ENCODE peak calls at places on chromosome 11, in seven cellular contexts. One of them, this sample, is unnamed.

GRCh38 chr11:94068764-94069163 is 47.6 kb downstream of the HEPHL1 start:
- DNase-seq in GDM1: no peak
- DNase-seq in suprapubic skin: no peak
- DNase-seq in fibroblast of the conjunctiva: no peak
- DNase-seq in activated CD4-positive, alpha-beta T cell treated with anti-CD3 and anti-CD28 coated beads, Interleukin-2, amount 50 U/mL, for 1 hour: no peak
- DNase-seq in stimulated activated CD8-positive, alpha-beta memory T cell treated with anti-CD3 and anti-CD28 coated beads, Interleukin-4, amount 100 ng/mL, for 1 hour: no peak
- DNase-seq in NCI-H524: no peak
- DNase-seq in this sample: no peak

GRCh38 chr11:77250881-77251640 is 50.4 kb downstream of the GDPD4 start:
- DNase-seq in activated CD4-positive, alpha-beta T cell treated with anti-CD3 and anti-CD28 coated beads, Interleukin-2, amount 50 U/mL, for 1 hour: no peak
- DNase-seq in stimulated activated CD8-positive, alpha-beta memory T cell treated with anti-CD3 and anti-CD28 coated beads, Interleukin-4, amount 100 ng/mL, for 1 hour: no peak
- DNase-seq in NCI-H524: no peak
- DNase-seq in fibroblast of the conjunctiva: no peak
- DNase-seq in GDM1: no peak
- DNase-seq in suprapubic skin: no peak
- DNase-seq in this sample: no peak

GRCh38 chr11:31757245-31757835 is 53.8 kb downstream of the PAX6 start:
- DNase-seq in activated CD4-positive, alpha-beta T cell treated with anti-CD3 and anti-CD28 coated beads, Interleukin-2, amount 50 U/mL, for 1 hour: no peak
- DNase-seq in GDM1: no peak
- DNase-seq in suprapubic skin: no peak
- DNase-seq in stimulated activated CD8-positive, alpha-beta memory T cell treated with anti-CD3 and anti-CD28 coated beads, Interleukin-4, amount 100 ng/mL, for 1 hour: no peak
- DNase-seq in NCI-H524: peak
- DNase-seq in fibroblast of the conjunctiva: no peak
- DNase-seq in this sample: no peak

GRCh38 chr11:112408551-112408950 is 147.9 kb upstream of the PLET1 start:
- DNase-seq in suprapubic skin: no peak
- DNase-seq in stimulated activated CD8-positive, alpha-beta memory T cell treated with anti-CD3 and anti-CD28 coated beads, Interleukin-4, amount 100 ng/mL, for 1 hour: no peak
- DNase-seq in activated CD4-positive, alpha-beta T cell treated with anti-CD3 and anti-CD28 coated beads, Interleukin-2, amount 50 U/mL, for 1 hour: no peak
- DNase-seq in GDM1: no peak
- DNase-seq in NCI-H524: no peak
- DNase-seq in fibroblast of the conjunctiva: no peak
- DNase-seq in this sample: no peak

GRCh38 chr11:79438631-79439429 is 2.0 kb downstream of the TENM4 start:
- DNase-seq in fibroblast of the conjunctiva: no peak
- DNase-seq in activated CD4-positive, alpha-beta T cell treated with anti-CD3 and anti-CD28 coated beads, Interleukin-2, amount 50 U/mL, for 1 hour: no peak
- DNase-seq in stimulated activated CD8-positive, alpha-beta memory T cell treated with anti-CD3 and anti-CD28 coated beads, Interleukin-4, amount 100 ng/mL, for 1 hour: no peak
- DNase-seq in GDM1: no peak
- DNase-seq in suprapubic skin: peak
- DNase-seq in NCI-H524: peak
- DNase-seq in this sample: peak

GRCh38 chr11:57460756-57461749 is 725 bp downstream of the RTN4RL2 start:
- DNase-seq in GDM1: no peak
- DNase-seq in suprapubic skin: no peak
- DNase-seq in NCI-H524: peak
- DNase-seq in activated CD4-positive, alpha-beta T cell treated with anti-CD3 and anti-CD28 coated beads, Interleukin-2, amount 50 U/mL, for 1 hour: no peak
- DNase-seq in stimulated activated CD8-positive, alpha-beta memory T cell treated with anti-CD3 and anti-CD28 coated beads, Interleukin-4, amount 100 ng/mL, for 1 hour: no peak
- DNase-seq in fibroblast of the conjunctiva: no peak
- DNase-seq in this sample: no peak

GRCh38 chr11:69114811-69115523 is 40.8 kb upstream of the SMIM38 start:
- DNase-seq in GDM1: no peak
- DNase-seq in NCI-H524: peak
- DNase-seq in stimulated activated CD8-positive, alpha-beta memory T cell treated with anti-CD3 and anti-CD28 coated beads, Interleukin-4, amount 100 ng/mL, for 1 hour: no peak
- DNase-seq in fibroblast of the conjunctiva: no peak
- DNase-seq in activated CD4-positive, alpha-beta T cell treated with anti-CD3 and anti-CD28 coated beads, Interleukin-2, amount 50 U/mL, for 1 hour: no peak
- DNase-seq in suprapubic skin: no peak
- DNase-seq in this sample: no peak

GRCh38 chr11:128814856-128815705 is 52.0 kb downstream of the KCNJ1 start:
- DNase-seq in activated CD4-positive, alpha-beta T cell treated with anti-CD3 and anti-CD28 coated beads, Interleukin-2, amount 50 U/mL, for 1 hour: no peak
- DNase-seq in stimulated activated CD8-positive, alpha-beta memory T cell treated with anti-CD3 and anti-CD28 coated beads, Interleukin-4, amount 100 ng/mL, for 1 hour: no peak
- DNase-seq in suprapubic skin: no peak
- DNase-seq in NCI-H524: peak
- DNase-seq in fibroblast of the conjunctiva: peak
- DNase-seq in GDM1: no peak
- DNase-seq in this sample: peak

GRCh38 chr11:75325713-75326438 is 25.6 kb downstream of the ARRB1 start:
- DNase-seq in NCI-H524: peak
- DNase-seq in stimulated activated CD8-positive, alpha-beta memory T cell treated with anti-CD3 and anti-CD28 coated beads, Interleukin-4, amount 100 ng/mL, for 1 hour: no peak
- DNase-seq in fibroblast of the conjunctiva: peak
- DNase-seq in GDM1: no peak
- DNase-seq in suprapubic skin: no peak
- DNase-seq in activated CD4-positive, alpha-beta T cell treated with anti-CD3 and anti-CD28 coated beads, Interleukin-2, amount 50 U/mL, for 1 hour: peak
- DNase-seq in this sample: peak

GRCh38 chr11:133536198-133536597 is 3.9 kb upstream of the OPCML start:
- DNase-seq in GDM1: no peak
- DNase-seq in stimulated activated CD8-positive, alpha-beta memory T cell treated with anti-CD3 and anti-CD28 coated beads, Interleukin-4, amount 100 ng/mL, for 1 hour: no peak
- DNase-seq in activated CD4-positive, alpha-beta T cell treated with anti-CD3 and anti-CD28 coated beads, Interleukin-2, amount 50 U/mL, for 1 hour: no peak
- DNase-seq in NCI-H524: no peak
- DNase-seq in suprapubic skin: no peak
- DNase-seq in fibroblast of the conjunctiva: no peak
- DNase-seq in this sample: no peak

GRCh38 chr11:8090756-8091155 is 9.7 kb downstream of the TUB start:
- DNase-seq in GDM1: no peak
- DNase-seq in suprapubic skin: peak
- DNase-seq in activated CD4-positive, alpha-beta T cell treated with anti-CD3 and anti-CD28 coated beads, Interleukin-2, amount 50 U/mL, for 1 hour: peak
- DNase-seq in stimulated activated CD8-positive, alpha-beta memory T cell treated with anti-CD3 and anti-CD28 coated beads, Interleukin-4, amount 100 ng/mL, for 1 hour: no peak
- DNase-seq in fibroblast of the conjunctiva: peak
- DNase-seq in NCI-H524: peak
- DNase-seq in this sample: peak

GRCh38 chr11:69005631-69006368 is 7.2 kb downstream of the MRGPRF start:
- DNase-seq in fibroblast of the conjunctiva: no peak
- DNase-seq in GDM1: no peak
- DNase-seq in activated CD4-positive, alpha-beta T cell treated with anti-CD3 and anti-CD28 coated beads, Interleukin-2, amount 50 U/mL, for 1 hour: no peak
- DNase-seq in stimulated activated CD8-positive, alpha-beta memory T cell treated with anti-CD3 and anti-CD28 coated beads, Interleukin-4, amount 100 ng/mL, for 1 hour: no peak
- DNase-seq in NCI-H524: no peak
- DNase-seq in suprapubic skin: no peak
- DNase-seq in this sample: peak

GRCh38 chr11:86811637-86812321 is 11.4 kb downstream of the PRSS23 start:
- DNase-seq in suprapubic skin: no peak
- DNase-seq in NCI-H524: no peak
- DNase-seq in GDM1: no peak
- DNase-seq in stimulated activated CD8-positive, alpha-beta memory T cell treated with anti-CD3 and anti-CD28 coated beads, Interleukin-4, amount 100 ng/mL, for 1 hour: no peak
- DNase-seq in activated CD4-positive, alpha-beta T cell treated with anti-CD3 and anti-CD28 coated beads, Interleukin-2, amount 50 U/mL, for 1 hour: no peak
- DNase-seq in fibroblast of the conjunctiva: peak
- DNase-seq in this sample: no peak

GRCh38 chr11:16133867-16134266 is 222.5 kb downstream of the SOX6 start:
- DNase-seq in stimulated activated CD8-positive, alpha-beta memory T cell treated with anti-CD3 and anti-CD28 coated beads, Interleukin-4, amount 100 ng/mL, for 1 hour: no peak
- DNase-seq in activated CD4-positive, alpha-beta T cell treated with anti-CD3 and anti-CD28 coated beads, Interleukin-2, amount 50 U/mL, for 1 hour: no peak
- DNase-seq in GDM1: no peak
- DNase-seq in fibroblast of the conjunctiva: no peak
- DNase-seq in NCI-H524: no peak
- DNase-seq in suprapubic skin: no peak
- DNase-seq in this sample: no peak

GRCh38 chr11:123407996-123408597 is 22.0 kb upstream of the GRAMD1B start:
- DNase-seq in stimulated activated CD8-positive, alpha-beta memory T cell treated with anti-CD3 and anti-CD28 coated beads, Interleukin-4, amount 100 ng/mL, for 1 hour: no peak
- DNase-seq in GDM1: no peak
- DNase-seq in activated CD4-positive, alpha-beta T cell treated with anti-CD3 and anti-CD28 coated beads, Interleukin-2, amount 50 U/mL, for 1 hour: no peak
- DNase-seq in fibroblast of the conjunctiva: no peak
- DNase-seq in suprapubic skin: no peak
- DNase-seq in NCI-H524: no peak
- DNase-seq in this sample: no peak

GRCh38 chr11:11789735-11790369 is 51.9 kb upstream of the USP47 start:
- DNase-seq in activated CD4-positive, alpha-beta T cell treated with anti-CD3 and anti-CD28 coated beads, Interleukin-2, amount 50 U/mL, for 1 hour: peak
- DNase-seq in GDM1: no peak
- DNase-seq in NCI-H524: peak
- DNase-seq in stimulated activated CD8-positive, alpha-beta memory T cell treated with anti-CD3 and anti-CD28 coated beads, Interleukin-4, amount 100 ng/mL, for 1 hour: no peak
- DNase-seq in suprapubic skin: no peak
- DNase-seq in fibroblast of the conjunctiva: no peak
- DNase-seq in this sample: no peak

GRCh38 chr11:112366777-112367176 is 106.1 kb upstream of the PLET1 start:
- DNase-seq in NCI-H524: no peak
- DNase-seq in fibroblast of the conjunctiva: peak
- DNase-seq in GDM1: no peak
- DNase-seq in activated CD4-positive, alpha-beta T cell treated with anti-CD3 and anti-CD28 coated beads, Interleukin-2, amount 50 U/mL, for 1 hour: no peak
- DNase-seq in stimulated activated CD8-positive, alpha-beta memory T cell treated with anti-CD3 and anti-CD28 coated beads, Interleukin-4, amount 100 ng/mL, for 1 hour: no peak
- DNase-seq in suprapubic skin: no peak
- DNase-seq in this sample: no peak

GRCh38 chr11:83219095-83219494 is 25.6 kb downstream of the ANKRD42 start:
- DNase-seq in stimulated activated CD8-positive, alpha-beta memory T cell treated with anti-CD3 and anti-CD28 coated beads, Interleukin-4, amount 100 ng/mL, for 1 hour: no peak
- DNase-seq in fibroblast of the conjunctiva: no peak
- DNase-seq in activated CD4-positive, alpha-beta T cell treated with anti-CD3 and anti-CD28 coated beads, Interleukin-2, amount 50 U/mL, for 1 hour: no peak
- DNase-seq in NCI-H524: peak
- DNase-seq in suprapubic skin: no peak
- DNase-seq in GDM1: no peak
- DNase-seq in this sample: no peak

GRCh38 chr11:18265949-18266348 is at the start of gene SAA1:
- DNase-seq in NCI-H524: no peak
- DNase-seq in GDM1: no peak
- DNase-seq in fibroblast of the conjunctiva: no peak
- DNase-seq in stimulated activated CD8-positive, alpha-beta memory T cell treated with anti-CD3 and anti-CD28 coated beads, Interleukin-4, amount 100 ng/mL, for 1 hour: no peak
- DNase-seq in suprapubic skin: no peak
- DNase-seq in activated CD4-positive, alpha-beta T cell treated with anti-CD3 and anti-CD28 coated beads, Interleukin-2, amount 50 U/mL, for 1 hour: no peak
- DNase-seq in this sample: no peak

GRCh38 chr11:85096939-85097338 is 530.2 kb downstream of the DLG2 start:
- DNase-seq in suprapubic skin: no peak
- DNase-seq in GDM1: peak
- DNase-seq in fibroblast of the conjunctiva: no peak
- DNase-seq in NCI-H524: no peak
- DNase-seq in stimulated activated CD8-positive, alpha-beta memory T cell treated with anti-CD3 and anti-CD28 coated beads, Interleukin-4, amount 100 ng/mL, for 1 hour: no peak
- DNase-seq in activated CD4-positive, alpha-beta T cell treated with anti-CD3 and anti-CD28 coated beads, Interleukin-2, amount 50 U/mL, for 1 hour: no peak
- DNase-seq in this sample: no peak

GRCh38 chr11:1469287-1469910 is 17.2 kb downstream of the MOB2 start:
- DNase-seq in GDM1: no peak
- DNase-seq in suprapubic skin: no peak
- DNase-seq in NCI-H524: no peak
- DNase-seq in fibroblast of the conjunctiva: no peak
- DNase-seq in stimulated activated CD8-positive, alpha-beta memory T cell treated with anti-CD3 and anti-CD28 coated beads, Interleukin-4, amount 100 ng/mL, for 1 hour: no peak
- DNase-seq in activated CD4-positive, alpha-beta T cell treated with anti-CD3 and anti-CD28 coated beads, Interleukin-2, amount 50 U/mL, for 1 hour: no peak
- DNase-seq in this sample: no peak

GRCh38 chr11:64210301-64211020 is 3.9 kb downstream of the FERMT3 start:
- DNase-seq in suprapubic skin: no peak
- DNase-seq in GDM1: no peak
- DNase-seq in stimulated activated CD8-positive, alpha-beta memory T cell treated with anti-CD3 and anti-CD28 coated beads, Interleukin-4, amount 100 ng/mL, for 1 hour: no peak
- DNase-seq in activated CD4-positive, alpha-beta T cell treated with anti-CD3 and anti-CD28 coated beads, Interleukin-2, amount 50 U/mL, for 1 hour: no peak
- DNase-seq in NCI-H524: peak
- DNase-seq in fibroblast of the conjunctiva: no peak
- DNase-seq in this sample: no peak

GRCh38 chr11:87141322-87141721 is 103.6 kb downstream of the TMEM135 start:
- DNase-seq in NCI-H524: no peak
- DNase-seq in fibroblast of the conjunctiva: no peak
- DNase-seq in stimulated activated CD8-positive, alpha-beta memory T cell treated with anti-CD3 and anti-CD28 coated beads, Interleukin-4, amount 100 ng/mL, for 1 hour: no peak
- DNase-seq in GDM1: no peak
- DNase-seq in suprapubic skin: no peak
- DNase-seq in activated CD4-positive, alpha-beta T cell treated with anti-CD3 and anti-CD28 coated beads, Interleukin-2, amount 50 U/mL, for 1 hour: no peak
- DNase-seq in this sample: no peak

GRCh38 chr11:71433648-71434450 is 14.3 kb downstream of the DHCR7 start:
- DNase-seq in activated CD4-positive, alpha-beta T cell treated with anti-CD3 and anti-CD28 coated beads, Interleukin-2, amount 50 U/mL, for 1 hour: no peak
- DNase-seq in NCI-H524: no peak
- DNase-seq in GDM1: no peak
- DNase-seq in fibroblast of the conjunctiva: no peak
- DNase-seq in suprapubic skin: peak
- DNase-seq in stimulated activated CD8-positive, alpha-beta memory T cell treated with anti-CD3 and anti-CD28 coated beads, Interleukin-4, amount 100 ng/mL, for 1 hour: no peak
- DNase-seq in this sample: no peak

GRCh38 chr11:61378713-61379313 is 13.6 kb upstream of the TMEM216 start:
- DNase-seq in suprapubic skin: no peak
- DNase-seq in fibroblast of the conjunctiva: peak
- DNase-seq in GDM1: no peak
- DNase-seq in NCI-H524: no peak
- DNase-seq in activated CD4-positive, alpha-beta T cell treated with anti-CD3 and anti-CD28 coated beads, Interleukin-2, amount 50 U/mL, for 1 hour: no peak
- DNase-seq in stimulated activated CD8-positive, alpha-beta memory T cell treated with anti-CD3 and anti-CD28 coated beads, Interleukin-4, amount 100 ng/mL, for 1 hour: no peak
- DNase-seq in this sample: peak

GRCh38 chr11:35593143-35593542 is 25.1 kb upstream of the FJX1 start:
- DNase-seq in NCI-H524: no peak
- DNase-seq in suprapubic skin: no peak
- DNase-seq in GDM1: no peak
- DNase-seq in activated CD4-positive, alpha-beta T cell treated with anti-CD3 and anti-CD28 coated beads, Interleukin-2, amount 50 U/mL, for 1 hour: no peak
- DNase-seq in stimulated activated CD8-positive, alpha-beta memory T cell treated with anti-CD3 and anti-CD28 coated beads, Interleukin-4, amount 100 ng/mL, for 1 hour: no peak
- DNase-seq in fibroblast of the conjunctiva: peak
- DNase-seq in this sample: no peak

GRCh38 chr11:64878223-64878493 is 263 bp downstream of the EHD1 start:
- DNase-seq in GDM1: no peak
- DNase-seq in stimulated activated CD8-positive, alpha-beta memory T cell treated with anti-CD3 and anti-CD28 coated beads, Interleukin-4, amount 100 ng/mL, for 1 hour: no peak
- DNase-seq in suprapubic skin: no peak
- DNase-seq in NCI-H524: peak
- DNase-seq in fibroblast of the conjunctiva: no peak
- DNase-seq in activated CD4-positive, alpha-beta T cell treated with anti-CD3 and anti-CD28 coated beads, Interleukin-2, amount 50 U/mL, for 1 hour: no peak
- DNase-seq in this sample: no peak

GRCh38 chr11:133107753-133108152 is 424.5 kb downstream of the OPCML start:
- DNase-seq in suprapubic skin: no peak
- DNase-seq in activated CD4-positive, alpha-beta T cell treated with anti-CD3 and anti-CD28 coated beads, Interleukin-2, amount 50 U/mL, for 1 hour: no peak
- DNase-seq in fibroblast of the conjunctiva: no peak
- DNase-seq in NCI-H524: no peak
- DNase-seq in stimulated activated CD8-positive, alpha-beta memory T cell treated with anti-CD3 and anti-CD28 coated beads, Interleukin-4, amount 100 ng/mL, for 1 hour: no peak
- DNase-seq in GDM1: no peak
- DNase-seq in this sample: no peak

GRCh38 chr11:95923730-95924413 is at the start of gene MTMR2:
- DNase-seq in stimulated activated CD8-positive, alpha-beta memory T cell treated with anti-CD3 and anti-CD28 coated beads, Interleukin-4, amount 100 ng/mL, for 1 hour: no peak
- DNase-seq in NCI-H524: peak
- DNase-seq in activated CD4-positive, alpha-beta T cell treated with anti-CD3 and anti-CD28 coated beads, Interleukin-2, amount 50 U/mL, for 1 hour: peak
- DNase-seq in fibroblast of the conjunctiva: peak
- DNase-seq in GDM1: peak
- DNase-seq in suprapubic skin: peak
- DNase-seq in this sample: peak

GRCh38 chr11:117616979-117617378 is 180.0 kb downstream of the DSCAML1 start:
- DNase-seq in suprapubic skin: no peak
- DNase-seq in activated CD4-positive, alpha-beta T cell treated with anti-CD3 and anti-CD28 coated beads, Interleukin-2, amount 50 U/mL, for 1 hour: no peak
- DNase-seq in fibroblast of the conjunctiva: no peak
- DNase-seq in GDM1: no peak
- DNase-seq in stimulated activated CD8-positive, alpha-beta memory T cell treated with anti-CD3 and anti-CD28 coated beads, Interleukin-4, amount 100 ng/mL, for 1 hour: no peak
- DNase-seq in NCI-H524: no peak
- DNase-seq in this sample: peak

GRCh38 chr11:12408156-12408770 is 30.9 kb downstream of the PARVA start:
- DNase-seq in fibroblast of the conjunctiva: no peak
- DNase-seq in GDM1: no peak
- DNase-seq in suprapubic skin: no peak
- DNase-seq in NCI-H524: no peak
- DNase-seq in activated CD4-positive, alpha-beta T cell treated with anti-CD3 and anti-CD28 coated beads, Interleukin-2, amount 50 U/mL, for 1 hour: no peak
- DNase-seq in stimulated activated CD8-positive, alpha-beta memory T cell treated with anti-CD3 and anti-CD28 coated beads, Interleukin-4, amount 100 ng/mL, for 1 hour: no peak
- DNase-seq in this sample: no peak

GRCh38 chr11:27525824-27526516 is 19.4 kb upstream of the LIN7C start:
- DNase-seq in GDM1: no peak
- DNase-seq in fibroblast of the conjunctiva: no peak
- DNase-seq in activated CD4-positive, alpha-beta T cell treated with anti-CD3 and anti-CD28 coated beads, Interleukin-2, amount 50 U/mL, for 1 hour: no peak
- DNase-seq in stimulated activated CD8-positive, alpha-beta memory T cell treated with anti-CD3 and anti-CD28 coated beads, Interleukin-4, amount 100 ng/mL, for 1 hour: no peak
- DNase-seq in NCI-H524: no peak
- DNase-seq in suprapubic skin: no peak
- DNase-seq in this sample: no peak

GRCh38 chr11:125342281-125342980 is 153.6 kb downstream of the FEZ1 start:
- DNase-seq in NCI-H524: no peak
- DNase-seq in GDM1: no peak
- DNase-seq in stimulated activated CD8-positive, alpha-beta memory T cell treated with anti-CD3 and anti-CD28 coated beads, Interleukin-4, amount 100 ng/mL, for 1 hour: no peak
- DNase-seq in suprapubic skin: peak
- DNase-seq in activated CD4-positive, alpha-beta T cell treated with anti-CD3 and anti-CD28 coated beads, Interleukin-2, amount 50 U/mL, for 1 hour: no peak
- DNase-seq in fibroblast of the conjunctiva: no peak
- DNase-seq in this sample: no peak

GRCh38 chr11:112318193-112318592 is 57.5 kb upstream of the PLET1 start:
- DNase-seq in activated CD4-positive, alpha-beta T cell treated with anti-CD3 and anti-CD28 coated beads, Interleukin-2, amount 50 U/mL, for 1 hour: no peak
- DNase-seq in GDM1: no peak
- DNase-seq in suprapubic skin: no peak
- DNase-seq in NCI-H524: no peak
- DNase-seq in stimulated activated CD8-positive, alpha-beta memory T cell treated with anti-CD3 and anti-CD28 coated beads, Interleukin-4, amount 100 ng/mL, for 1 hour: no peak
- DNase-seq in fibroblast of the conjunctiva: peak
- DNase-seq in this sample: no peak

This sample was measured in sigmoid colon.